ENCODE peak calls at places on chromosomes 7 and 10, in six cellular contexts. A, E, D, L, X and B are unnamed samples.

GRCh38 chr10:132851451-132851850 is 65.5 kb upstream of the NKX6-2 start:
- DNase-seq in X (no peak), D (no peak), A (no peak), L (no peak), E (no peak), B (no peak)

GRCh38 chr7:149662591-149663095 is 110.7 kb downstream of the ZNF467 start:
- DNase-seq in A (peak; percentile 67), L (no peak), E (peak; percentile 61), D (peak; percentile 63), X (peak; percentile 16), B (peak; percentile 16)

GRCh38 chr10:86876748-86877147 is 80.7 kb downstream of the MMRN2 start:
- DNase-seq in E (no peak), L (peak; percentile 9), X (peak; percentile 22), A (no peak), D (peak; percentile 77), B (no peak)

GRCh38 chr7:73597978-73598782 is 19.8 kb upstream of the TBL2 start:
- DNase-seq in A (no peak), E (no peak), L (no peak), X (no peak), D (no peak), B (no peak)

GRCh38 chr7:14602851-14603250 is 299.7 kb downstream of the DGKB start:
- DNase-seq in A (no peak), E (no peak), X (no peak), L (no peak), D (no peak), B (no peak)

GRCh38 chr7:137768371-137768770 is 78.4 kb downstream of the DGKI start:
- DNase-seq in A (no peak), E (no peak), L (peak; percentile 34), D (no peak), X (no peak), B (no peak)

GRCh38 chr10:43928425-43928968 is 279.8 kb upstream of the ZNF32 start:
- DNase-seq in D (no peak), X (no peak), E (no peak), L (no peak), A (no peak), B (no peak)

GRCh38 chr10:29712108-29712507 is 77.3 kb upstream of the SVIL start:
- DNase-seq in X (no peak), A (no peak), D (no peak), E (no peak), L (no peak), B (no peak)

GRCh38 chr10:45592926-45593325 is 79.6 kb downstream of the ZFAND4 start:
- DNase-seq in A (no peak), L (no peak), E (no peak), X (no peak), D (no peak), B (no peak)

GRCh38 chr10:60288291-60288690 is 101.4 kb downstream of the ANK3 start:
- DNase-seq in E (no peak), X (no peak), A (no peak), D (no peak), L (no peak), B (no peak)

GRCh38 chr10:18424200-18424599 is 227.2 kb downstream of the NSUN6 start:
- DNase-seq in D (no peak), L (no peak), X (no peak), A (no peak), E (no peak), B (no peak)

GRCh38 chr7:49398236-49398635 is 375.2 kb upstream of the VWC2 start:
- DNase-seq in X (no peak), E (peak; percentile 15), D (no peak), L (no peak), A (peak; percentile 36), B (no peak)

GRCh38 chr7:1349351-1349761 is 109.9 kb downstream of the MICALL2 start:
- DNase-seq in L (no peak), E (no peak), X (no peak), A (peak; percentile 10), D (no peak), B (no peak)

GRCh38 chr10:52703898-52704297 is 68.7 kb downstream of the MBL2 start:
- DNase-seq in A (no peak), E (no peak), D (no peak), L (no peak), X (no peak), B (no peak)

GRCh38 chr7:73828107-73828803 is 2.5 kb upstream of the CLDN4 start:
- DNase-seq in A (no peak), E (no peak), L (no peak), D (peak; percentile 37), X (no peak), B (no peak)

GRCh38 chr7:130367088-130367755 is 13.1 kb upstream of the CPA1 start:
- DNase-seq in L (no peak), X (no peak), D (no peak), E (no peak), A (no peak), B (no peak)

GRCh38 chr10:49629286-49629915 is 15.6 kb downstream of the CHAT start:
- DNase-seq in D (no peak), X (no peak), L (no peak), A (no peak), E (no peak), B (no peak)

GRCh38 chr10:24947304-24948097 is 4.9 kb downstream of the PRTFDC1 start:
- DNase-seq in A (no peak), X (no peak), D (peak; percentile 66), E (no peak), L (no peak), B (no peak)

GRCh38 chr7:6639032-6639431 is 1.9 kb downstream of the ZNF316 start:
- DNase-seq in L (no peak), E (no peak), D (no peak), X (no peak), A (no peak), B (no peak)

GRCh38 chr10:21556527-21556926 is 22.5 kb downstream of the MLLT10 start:
- DNase-seq in E (no peak), L (no peak), A (no peak), X (no peak), D (no peak), B (no peak)

GRCh38 chr7:135253851-135254815 is 20.5 kb downstream of the STRA8 start:
- DNase-seq in D (peak; percentile 66), A (peak; percentile 83), E (peak; percentile 51), X (peak; percentile 31), L (peak; percentile 31), B (peak; percentile 43)

GRCh38 chr10:35331894-35332640 is 4.2 kb upstream of the CCNY start:
- DNase-seq in L (peak; percentile 56), E (no peak), A (no peak), D (peak; percentile 94), X (peak; percentile 38), B (peak; percentile 99)

GRCh38 chr7:69342154-69342884 is 256.0 kb upstream of the AUTS2 start:
- DNase-seq in L (no peak), A (no peak), X (no peak), E (no peak), D (no peak), B (peak; percentile 3)

GRCh38 chr10:12191715-12192114 is 4.0 kb downstream of the NUDT5 start:
- DNase-seq in L (no peak), X (no peak), E (no peak), D (peak; percentile 45), A (no peak), B (peak; percentile 39)

GRCh38 chr7:22581099-22581498 is 81.1 kb upstream of the STEAP1B start:
- DNase-seq in E (no peak), A (no peak), D (no peak), L (no peak), X (no peak), B (no peak)

GRCh38 chr7:135831451-135832220 is 83.0 kb upstream of the FAM180A start:
- DNase-seq in E (no peak), A (no peak), D (no peak), L (no peak), X (no peak), B (no peak)

GRCh38 chr7:14071045-14071444 is 81.6 kb upstream of the ETV1 start:
- DNase-seq in A (no peak), X (no peak), L (no peak), D (no peak), E (no peak), B (no peak)

DNA sequence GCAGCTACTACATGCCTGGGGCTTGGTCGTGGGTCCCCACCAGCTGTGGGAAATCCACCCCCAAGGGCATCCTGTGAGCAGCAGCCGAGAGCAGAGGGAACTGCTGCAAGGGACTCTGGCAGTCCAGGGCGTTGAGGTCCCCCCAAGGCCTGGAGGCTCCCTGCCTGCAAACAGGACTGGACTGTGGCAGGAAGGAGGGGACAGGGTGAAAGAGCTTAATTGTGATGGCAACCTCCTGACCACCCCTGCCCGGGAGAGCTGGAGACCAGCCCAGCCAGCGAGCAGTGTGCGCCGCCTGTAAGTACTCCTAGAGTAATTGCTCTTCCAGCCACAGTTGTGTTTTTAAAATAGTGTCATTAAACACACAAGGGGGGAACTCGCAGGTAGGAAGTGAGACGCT is 111.2 kb downstream of the EBF3 start:
- DNase-seq in A (no peak), E (no peak), X (no peak), L (no peak), D (no peak), B (no peak)
- H3K4me3 ChIP-seq in A (no peak overlapping the region), E (no peak overlapping the region), X (no peak overlapping the region), L (no peak overlapping the region), D (no peak overlapping the region), B (no peak overlapping the region)

DNA sequence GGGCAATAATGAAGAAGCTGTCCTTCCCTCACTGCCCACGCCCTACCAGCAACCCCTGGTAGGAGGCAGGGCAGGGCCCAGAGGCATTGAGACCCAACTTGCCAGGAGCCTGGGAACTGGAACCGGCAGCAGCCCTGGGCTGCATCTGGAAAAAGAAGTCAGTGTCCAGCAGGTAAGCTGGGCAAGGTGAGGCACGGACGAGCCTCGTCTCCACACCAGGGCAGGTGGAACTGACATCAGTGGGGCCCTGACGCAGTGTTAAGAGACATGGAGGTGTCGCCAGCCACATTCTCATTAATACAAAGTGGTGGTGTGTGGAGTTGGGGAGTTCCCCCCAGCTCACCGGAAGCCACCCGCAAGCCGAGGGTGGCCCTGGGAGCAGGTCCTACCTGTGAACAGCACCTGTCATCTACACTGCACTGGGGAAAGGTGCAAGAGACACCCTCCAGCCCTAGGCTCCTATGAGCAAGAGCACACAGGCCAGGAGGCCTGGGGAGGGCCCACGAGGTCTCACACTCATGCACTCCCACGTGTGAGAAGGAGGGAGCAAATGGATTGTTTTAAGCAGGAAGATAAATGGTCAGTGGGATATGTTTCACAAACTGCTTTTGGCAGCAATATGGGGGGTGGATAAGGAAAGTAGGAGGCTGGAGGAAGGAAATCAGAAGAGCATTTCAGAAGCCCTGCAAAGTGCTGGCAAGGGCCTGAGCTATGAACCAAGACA is 53.7 kb downstream of the COBL start:
- DNase-seq in E (no peak), X (no peak), L (no peak), A (no peak), D (no peak), B (no peak)
- TF ChIP-seq CTCF in E (no peak), X (no peak), L (no peak), A (no peak), D (no peak), B (no peak)

GRCh38 chr10:26468691-26469090 is 30.6 kb downstream of the APBB1IP start:
- DNase-seq in D (no peak), X (no peak), L (no peak), E (no peak), A (no peak), B (no peak)
- H3K4me3 ChIP-seq in D (no peak overlapping the region), X (no peak overlapping the region), L (no peak overlapping the region), E (no peak overlapping the region), A (no peak overlapping the region), B (no peak overlapping the region)

GRCh38 chr10:788796-789748 is 99.6 kb upstream of the DIP2C start:
- DNase-seq in A (peak; percentile 89), D (peak; percentile 75), E (peak; percentile 76), L (no peak), X (no peak), B (no peak)
- TF ChIP-seq CTCF in A (no peak), D (peak; percentile 71), E (peak; percentile 79), L (peak; percentile 69), X (peak; percentile 60), B (peak; percentile 16)